ENCODE peak calls at places on chromosomes 7 and 10, in five cellular contexts. C, Z, G, H and K are unnamed samples. For H3K9me3, the result is how much of the 10 kb centered on the place peaks cover.

GRCh38 chr7:99975782-99976521 is at the start of gene AZGP1:
- DNase-seq in C (peak), Z (peak), G (no peak), H (no peak), K (no peak)

GRCh38 chr10:6141296-6142151 is 52.7 kb downstream of the RBM17 start:
- DNase-seq in C (no peak), Z (no peak), G (no peak), H (peak), K (no peak)

GRCh38 chr10:37495415-37495814 is 362.0 kb downstream of the ZNF248 start:
- DNase-seq in C (no peak), Z (no peak), G (no peak), H (no peak), K (no peak)

GRCh38 chr7:132655071-132655761 is 78.9 kb upstream of the PLXNA4 start:
- DNase-seq in C (peak), Z (peak), G (peak), H (peak), K (no peak)

GRCh38 chr10:24513155-24513554 is 210.5 kb downstream of the ARHGAP21 start:
- DNase-seq in C (no peak), Z (no peak), G (no peak), H (no peak), K (no peak)

GRCh38 chr10:8063128-8063908 is 8.8 kb downstream of the GATA3 start:
- DNase-seq in C (no peak), Z (no peak), G (no peak), H (no peak), K (no peak)

GRCh38 chr7:78510580-78511188 is 712.1 kb downstream of the PHTF2 start:
- DNase-seq in C (peak), Z (peak), G (no peak), H (no peak), K (no peak)

GRCh38 chr10:115706482-115707076 is 566.4 kb downstream of the GFRA1 start:
- DNase-seq in C (no peak), Z (no peak), G (no peak), H (no peak), K (no peak)

GRCh38 chr7:35253680-35254495 is at the start of gene TBX20:
- DNase-seq in C (peak), Z (peak), G (no peak), H (no peak), K (no peak)

GRCh38 chr7:141416691-141417268 is 134.4 kb upstream of the AGK start:
- DNase-seq in C (no peak), Z (no peak), G (no peak), H (no peak), K (no peak)

GRCh38 chr7:143901360-143901709 is 641 bp downstream of the TCAF1 start:
- DNase-seq in C (peak), Z (peak), G (peak), H (no peak), K (no peak)

GRCh38 chr7:88686468-88687229 is 72.9 kb upstream of the ZNF804B start:
- DNase-seq in C (no peak), Z (no peak), G (no peak), H (no peak), K (no peak)

GRCh38 chr10:121340176-121340850 is 257.9 kb downstream of the FGFR2 start:
- DNase-seq in C (no peak), Z (no peak), G (no peak), H (no peak), K (no peak)

GRCh38 chr7:70668606-70669358 is 463.2 kb upstream of the GALNT17 start:
- DNase-seq in C (peak), Z (peak), G (no peak), H (peak), K (no peak)

GRCh38 chr7:159328096-159328495 is 183.4 kb upstream of the VIPR2 start:
- DNase-seq in C (no peak), Z (no peak), G (no peak), H (no peak), K (no peak)
- H3K9me3 ChIP-seq in C (under half), Z (under half), G (under half), H (under half), K (under half)

DNA sequence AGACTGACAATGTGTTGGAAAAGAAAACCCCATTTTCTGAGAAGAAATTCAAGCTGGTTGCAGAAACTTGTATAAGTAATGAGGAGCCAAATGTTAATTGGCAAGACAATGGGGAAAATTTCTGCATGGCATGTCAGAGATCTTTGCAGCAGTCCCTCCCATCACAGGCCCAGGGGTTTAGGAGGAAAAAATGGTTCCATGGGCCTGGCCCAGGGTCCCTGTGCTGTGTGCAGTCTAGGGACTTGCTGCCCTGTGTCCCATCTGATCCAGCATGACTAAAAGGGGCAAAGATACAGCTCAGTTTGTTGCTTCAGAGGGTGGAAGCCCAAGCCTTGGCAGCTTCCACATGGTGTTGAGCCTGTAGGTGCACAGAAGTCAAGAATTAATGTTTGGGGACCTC is 440.3 kb upstream of the TPK1 start:
- DNase-seq in C (no peak), Z (no peak), G (no peak), H (no peak), K (no peak)
- H3K9me3 ChIP-seq in C (under half), Z (under half), G (under half), H (under half), K (under half)

GRCh38 chr7:159172314-159172892 is 27.7 kb upstream of the VIPR2 start:
- DNase-seq in C (no peak), Z (no peak), G (peak), H (no peak), K (no peak)

GRCh38 chr7:159169391-159169790 is 24.7 kb upstream of the VIPR2 start:
- DNase-seq in C (no peak), Z (no peak), G (no peak), H (no peak), K (no peak)

GRCh38 chr7:159167139-159167538 is 22.5 kb upstream of the VIPR2 start:
- DNase-seq in C (no peak), Z (no peak), G (no peak), H (no peak), K (no peak)

GRCh38 chr7:159165352-159165751 is 20.7 kb upstream of the VIPR2 start:
- DNase-seq in C (no peak), Z (no peak), G (no peak), H (no peak), K (no peak)

GRCh38 chr7:159166530-159166929 is 21.9 kb upstream of the VIPR2 start:
- DNase-seq in C (no peak), Z (no peak), G (no peak), H (no peak), K (no peak)
- H3K9me3 ChIP-seq in C (under half), Z (under half), G (under half), H (under half), K (under half)

GRCh38 chr7:157976406-157976805 is 611.2 kb downstream of the PTPRN2 start:
- DNase-seq in C (no peak), Z (no peak), G (no peak), H (no peak), K (no peak)
- H3K9me3 ChIP-seq in C (under half), Z (under half), G (under half), H (under half), K (under half)